ENCODE peak calls at places on chromosomes 5 and 9, in ten cellular contexts. L, D, S, M, Q, F, H, U, N and J are unnamed samples.

GRCh38 chr5:80930940-80931339 is 29.2 kb upstream of the RASGRF2 start:
- DNase-seq in L (no peak), D (no peak), S (no peak), M (no peak), Q (no peak), F (no peak), H (no peak), U (no peak), N (no peak), J (no peak)

GRCh38 chr9:134928796-134929559 is 11.3 kb upstream of the FCN1 start:
- DNase-seq in L (no peak), D (no peak), S (no peak), M (no peak), Q (peak; percentile 59), F (no peak), H (no peak), U (no peak), N (no peak), J (no peak)

GRCh38 chr5:56464935-56465756 is 232.0 kb upstream of the ANKRD55 start:
- DNase-seq in L (no peak), D (no peak), S (no peak), M (no peak), Q (no peak), F (no peak), H (no peak), U (no peak), N (no peak), J (no peak)

GRCh38 chr9:129900263-129901041 is 65.2 kb downstream of the USP20 start:
- DNase-seq in L (no peak), D (no peak), S (no peak), M (no peak), Q (no peak), F (no peak), H (no peak), U (no peak), N (no peak), J (no peak)

GRCh38 chr9:34139477-34140146 is 13.1 kb upstream of the DCAF12 start:
- DNase-seq in L (peak; percentile 46), D (no peak), S (no peak), M (no peak), Q (peak; percentile 43), F (peak; percentile 60), H (no peak), U (peak; percentile 82), N (peak; percentile 58), J (no peak)

GRCh38 chr5:59236996-59237395 is 654.1 kb downstream of the RAB3C start:
- DNase-seq in L (no peak), D (no peak), S (no peak), M (no peak), Q (no peak), F (no peak), H (no peak), U (no peak), N (no peak), J (no peak)

GRCh38 chr9:14747116-14747515 is 24.6 kb upstream of the CER1 start:
- DNase-seq in L (no peak), D (no peak), S (no peak), M (no peak), Q (no peak), F (peak; percentile 81), H (no peak), U (no peak), N (no peak), J (no peak)

GRCh38 chr5:67133781-67134180 is 62.8 kb downstream of the CD180 start:
- DNase-seq in L (no peak), D (no peak), S (no peak), M (no peak), Q (no peak), F (no peak), H (no peak), U (no peak), N (no peak), J (no peak)

GRCh38 chr5:148836272-148837250 is 10.2 kb downstream of the ADRB2 start:
- DNase-seq in L (no peak), D (no peak), S (no peak), M (no peak), Q (no peak), F (no peak), H (no peak), U (no peak), N (no peak), J (no peak)

GRCh38 chr5:180600554-180601041 is 9.3 kb upstream of the SCGB3A1 start:
- DNase-seq in L (no peak), D (no peak), S (no peak), M (no peak), Q (peak; percentile 51), F (no peak), H (peak; percentile 8), U (no peak), N (no peak), J (no peak)

GRCh38 chr5:148343049-148343413 is 7.7 kb downstream of the SPINK9 start:
- DNase-seq in L (peak; percentile 11), D (no peak), S (peak; percentile 95), M (no peak), Q (no peak), F (peak; percentile 94), H (no peak), U (no peak), N (no peak), J (no peak)